ENCODE peak calls at places on chromosomes 13 and 19, in five cellular contexts. I is bronchial epithelial cell, N is HAP-1, K is GM06990, P is heart left ventricle. T is an unnamed sample.
A peak's percentile ranks its signal among the peaks of the same experiment; 100 is the strongest.

GRCh38 chr13:112053167-112053743 is 13.7 kb upstream of the SOX1 start:
- DNase-seq in N (no peak), I (no peak), P (no peak), K (no peak), T (no peak)

GRCh38 chr13:42137856-42138537 is 89.5 kb downstream of the DGKH start:
- DNase-seq in I (peak; percentile 33), N (no peak), P (no peak), K (peak; percentile 25), T (no peak)

GRCh38 chr13:49340161-49340560 is 92.4 kb downstream of the CDADC1 start:
- DNase-seq in K (no peak), N (no peak), P (no peak), I (no peak), T (no peak)

GRCh38 chr13:25170554-25171107 is 1.5 kb downstream of the AMER2 start:
- DNase-seq in P (no peak), N (no peak), K (no peak), I (no peak), T (no peak)

GRCh38 chr13:78410847-78411246 is 192.5 kb downstream of the POU4F1 start:
- DNase-seq in P (no peak), K (no peak), I (no peak), N (no peak), T (no peak)

GRCh38 chr13:62357887-62358645 is 942.4 kb upstream of the PCDH20 start:
- DNase-seq in P (no peak), N (peak; percentile 82), K (no peak), I (peak; percentile 43), T (peak; percentile 77)

GRCh38 chr13:21901772-21902708 is 231.2 kb downstream of the FGF9 start:
- DNase-seq in N (no peak), P (peak; percentile 54), I (no peak), K (no peak), T (no peak)

GRCh38 chr13:22050951-22051563 is 380.2 kb downstream of the FGF9 start:
- DNase-seq in I (no peak), P (no peak), N (no peak), K (no peak), T (no peak)

GRCh38 chr13:111510502-111511218 is 190.2 kb downstream of the TEX29 start:
- DNase-seq in P (no peak), N (no peak), I (no peak), K (no peak), T (no peak)

GRCh38 chr19:46115396-46116109 is 8.9 kb downstream of the IGFL3 start:
- DNase-seq in K (no peak), I (peak; percentile 93), P (no peak), N (no peak), T (no peak)

GRCh38 chr13:98959299-98959698 is 18.6 kb downstream of the DOCK9 start:
- DNase-seq in I (no peak), N (no peak), P (no peak), K (no peak), T (no peak)

DNA sequence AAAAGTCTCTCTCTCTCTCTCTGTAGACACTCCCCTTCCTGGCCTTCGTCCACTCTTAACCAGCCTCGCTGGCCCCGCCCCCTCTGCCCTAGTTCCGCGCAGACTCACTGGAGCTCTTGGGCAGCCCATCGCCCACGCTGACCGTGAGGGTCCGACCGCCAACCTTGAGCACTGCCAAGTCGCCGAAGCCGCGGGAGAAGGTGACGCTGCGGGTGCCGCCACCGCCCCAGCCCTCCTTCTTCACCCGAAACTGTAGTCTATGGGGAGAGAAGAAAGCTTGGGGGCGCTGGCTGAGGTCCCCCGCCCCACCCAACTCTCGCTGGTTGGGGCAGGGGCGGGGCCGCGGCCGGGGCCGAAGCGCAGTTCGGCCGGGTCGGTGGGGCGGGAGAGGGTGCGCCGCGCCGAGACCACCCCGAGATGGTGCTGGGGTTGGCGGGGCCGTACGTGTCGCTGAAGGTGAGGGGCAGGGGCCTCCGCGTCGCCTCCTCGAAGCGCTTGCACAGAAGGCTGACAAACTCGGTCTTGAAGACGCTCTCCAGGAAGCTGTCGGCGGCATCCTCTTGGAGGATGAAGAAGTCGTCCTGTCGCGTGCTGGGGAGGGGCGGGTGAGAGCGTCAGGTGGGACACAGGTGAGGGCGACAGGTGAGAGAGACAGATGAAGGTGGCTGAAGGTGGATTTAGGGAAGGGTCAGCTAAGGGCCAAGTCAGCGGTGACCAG is 12.5 kb upstream of the ZNF414 start:
- DNase-seq in P (peak; percentile 93), I (peak; percentile 72), K (no peak), N (no peak), T (peak; percentile 94)
- H3K36me3 ChIP-seq in P (no peaks in the 10 kb centered on the region), I (no peaks in the 10 kb centered on the region), K (no peaks in the 10 kb centered on the region), N (no peaks in the 10 kb centered on the region), T (no peaks in the 10 kb centered on the region)

DNA sequence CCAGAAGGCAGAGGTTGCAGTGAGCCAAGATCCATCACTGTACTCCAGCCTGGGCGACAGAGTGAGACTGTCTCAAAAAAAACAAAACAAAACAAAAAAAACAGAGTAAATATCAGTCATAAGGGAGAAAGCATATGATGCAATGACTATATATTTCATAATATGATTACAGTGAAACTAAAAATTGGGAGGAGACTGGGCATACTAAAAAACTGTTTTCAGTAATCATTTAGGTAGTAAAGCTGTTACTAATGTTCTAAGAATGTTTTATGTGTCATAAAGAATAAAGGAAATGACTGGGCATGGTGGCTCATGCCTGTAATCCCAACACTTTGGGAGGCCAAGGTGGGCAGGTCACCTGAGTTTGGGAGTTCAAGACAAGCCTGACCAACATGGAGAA is 15.9 kb downstream of the ZNF573 start:
- DNase-seq in P (no peak), I (peak; percentile 86), N (no peak), K (no peak), T (no peak)
- H3K4me3 ChIP-seq in P (no peak overlapping the region), I (no peak overlapping the region), N (no peak overlapping the region), K (no peak overlapping the region), T (no peak overlapping the region)

DNA sequence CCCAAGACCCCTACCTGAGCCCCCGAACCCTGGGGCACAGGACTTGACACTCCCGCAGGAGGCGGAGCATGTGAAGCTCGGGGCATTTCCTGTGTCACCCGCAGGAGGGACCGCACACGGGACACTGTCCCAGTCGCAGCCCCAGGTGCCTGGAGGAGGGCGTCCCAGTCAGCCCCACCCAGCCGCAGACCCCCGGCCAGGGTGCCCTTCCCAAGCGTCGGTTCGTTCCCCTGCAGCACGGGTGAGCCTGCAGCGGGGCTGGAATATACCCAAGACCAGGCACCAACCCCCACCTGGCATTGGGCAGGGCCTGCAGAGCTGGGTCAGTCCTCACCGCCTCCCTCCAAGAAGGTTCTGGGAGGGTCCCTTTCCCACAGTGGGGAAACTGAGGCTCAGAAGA is 21.6 kb downstream of the TCF3 start:
- DNase-seq in K (no peak), I (no peak), P (no peak), N (no peak), T (no peak)
- H3K36me3 ChIP-seq in K (peaks cover 29% of the 10 kb centered on the region), I (peaks cover 22% of the 10 kb centered on the region), P (peaks cover 16% of the 10 kb centered on the region), N (peaks cover 31% of the 10 kb centered on the region), T (peaks cover 1% of the 10 kb centered on the region)

DNA sequence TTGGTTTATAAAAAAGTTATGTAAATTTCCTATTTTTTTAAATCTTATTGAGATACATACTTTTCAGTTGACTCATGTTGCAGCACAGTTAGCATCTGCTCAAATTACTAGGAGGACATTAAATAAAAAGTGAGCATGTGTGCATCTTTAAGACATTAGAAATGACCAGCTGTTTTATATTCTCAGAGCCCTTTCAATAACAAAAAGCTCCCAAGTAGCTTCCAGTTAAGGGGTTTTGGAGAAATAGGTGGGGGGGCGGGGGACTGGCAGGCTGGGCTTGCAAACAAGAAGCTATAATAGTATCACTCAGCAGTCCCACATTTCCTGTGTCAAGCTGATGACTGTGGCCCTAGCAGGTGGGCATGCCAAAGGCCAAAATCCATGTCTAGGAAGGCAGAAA is 1713.1 kb upstream of the SLC10A2 start:
- DNase-seq in I (peak; percentile 29), N (no peak), P (no peak), K (no peak), T (no peak)
- H3K4me3 ChIP-seq in I (no peak overlapping the region), N (no peak overlapping the region), P (no peak overlapping the region), K (no peak overlapping the region), T (no peak overlapping the region)

GRCh38 chr13:20074956-20075355 is 85.9 kb downstream of the GJA3 start:
- DNase-seq in P (no peak), I (no peak), N (no peak), K (no peak), T (no peak)

GRCh38 chr13:20080377-20081164 is 80.3 kb downstream of the GJA3 start:
- DNase-seq in K (no peak), I (no peak), P (no peak), N (no peak), T (no peak)
- H3K36me3 ChIP-seq in K (peaks cover 2% of the 10 kb centered on the region), I (peaks cover 5% of the 10 kb centered on the region), P (peaks cover 69% of the 10 kb centered on the region), N (peaks cover 29% of the 10 kb centered on the region), T (peaks cover 1% of the 10 kb centered on the region)

T was measured in Caco-2.